ENCODE peak calls at places on chromosomes 1 and 21, in six cellular contexts. F is amygdala, H is NCI-H460, X is kidney tubule cell, N is cardiac muscle cell, Y is suprapubic skin. D is an unnamed sample.

GRCh38 chr1:8567146-8567545 is 249.2 kb downstream of the SLC45A1 start:
- DNase-seq in F (no peak), H (no peak), X (no peak), N (no peak), Y (no peak), D (peak; percentile 52)

GRCh38 chr1:221488531-221488930 is 253.4 kb downstream of the DUSP10 start:
- DNase-seq in F (no peak), H (no peak), X (no peak), N (no peak), Y (no peak), D (peak; percentile 61)

GRCh38 chr21:17802568-17802967 is 16.6 kb downstream of the C21orf91 start:
- DNase-seq in F (no peak), H (no peak), X (peak; percentile 86), N (peak; percentile 22), Y (no peak), D (no peak)

GRCh38 chr1:166698771-166699170 is 140.5 kb upstream of the POGK start:
- DNase-seq in F (no peak), H (no peak), X (no peak), N (no peak), Y (no peak), D (no peak)

GRCh38 chr21:33021667-33022066 is 4.1 kb upstream of the OLIG2 start:
- DNase-seq in F (no peak), H (no peak), X (no peak), N (no peak), Y (no peak), D (peak; percentile 8)

GRCh38 chr1:162285149-162285561 is 91.5 kb downstream of the SPATA46 start:
- DNase-seq in F (no peak), H (no peak), X (peak; percentile 60), N (peak; percentile 37), Y (peak; percentile 63), D (peak; percentile 76)

GRCh38 chr1:117587479-117588356 is 18.1 kb upstream of the TENT5C start:
- DNase-seq in F (no peak), H (no peak), X (no peak), N (no peak), Y (peak; percentile 40), D (no peak)

GRCh38 chr21:43978060-43978459 is 34.0 kb upstream of the TRAPPC10 start:
- DNase-seq in F (no peak), H (no peak), X (no peak), N (no peak), Y (no peak), D (no peak)

GRCh38 chr1:64616039-64616438 is 128.8 kb upstream of the RAVER2 start:
- DNase-seq in F (no peak), H (no peak), X (no peak), N (no peak), Y (no peak), D (no peak)

GRCh38 chr1:235329139-235329808 is 904 bp downstream of the GGPS1 start:
- DNase-seq in F (peak; percentile 52), H (peak; percentile 33), X (peak; percentile 57), N (no peak), Y (no peak), D (peak; percentile 75)

GRCh38 chr1:160371346-160371631 is 4.4 kb downstream of the NHLH1 start:
- DNase-seq in F (no peak), H (no peak), X (no peak), N (no peak), Y (no peak), D (no peak)

GRCh38 chr1:37288900-37289299 is 185.5 kb upstream of the ZC3H12A start:
- DNase-seq in F (no peak), H (no peak), X (no peak), N (no peak), Y (no peak), D (no peak)

GRCh38 chr21:31218830-31219608 is 125.0 kb downstream of the TIAM1 start:
- DNase-seq in F (no peak), H (no peak), X (peak; percentile 36), N (peak; percentile 47), Y (peak; percentile 89), D (no peak)

GRCh38 chr1:223010552-223011229 is 132.4 kb downstream of the TLR5 start:
- DNase-seq in F (no peak), H (no peak), X (peak; percentile 21), N (peak; percentile 46), Y (no peak), D (no peak)

GRCh38 chr1:11748294-11749202 is 12.6 kb downstream of the AGTRAP start:
- DNase-seq in F (no peak), H (no peak), X (no peak), N (no peak), Y (no peak), D (no peak)

GRCh38 chr21:44761011-44761729 is 40.5 kb downstream of the UBE2G2 start:
- DNase-seq in F (no peak), H (peak; percentile 2), X (peak; percentile 30), N (no peak), Y (no peak), D (peak; percentile 79)

GRCh38 chr1:205632374-205633169 is 761 bp upstream of the ELK4 start:
- DNase-seq in F (no peak), H (no peak), X (peak; percentile 34), N (no peak), Y (no peak), D (peak; percentile 31)

GRCh38 chr1:91732991-91733390 is 153.0 kb downstream of the TGFBR3 start:
- DNase-seq in F (no peak), H (no peak), X (no peak), N (no peak), Y (no peak), D (no peak)

GRCh38 chr1:8443558-8444194 is 125.8 kb downstream of the SLC45A1 start:
- DNase-seq in F (no peak), H (no peak), X (no peak), N (peak; percentile 50), Y (no peak), D (no peak)

GRCh38 chr1:117210831-117211261 is at the start of gene VTCN1:
- DNase-seq in F (no peak), H (no peak), X (peak; percentile 95), N (no peak), Y (no peak), D (peak; percentile 34)

GRCh38 chr1:7702365-7702764 is 68.7 kb upstream of the VAMP3 start:
- DNase-seq in F (no peak), H (no peak), X (no peak), N (no peak), Y (no peak), D (peak; percentile 51)

GRCh38 chr1:40824591-40825429 is 37.4 kb downstream of the CITED4 start:
- DNase-seq in F (no peak), H (no peak), X (no peak), N (peak; percentile 57), Y (no peak), D (no peak)

GRCh38 chr1:153548722-153549695 is at the start of gene S100A3:
- DNase-seq in F (no peak), H (peak; percentile 64), X (peak; percentile 91), N (peak; percentile 90), Y (peak; percentile 92), D (peak; percentile 19)

GRCh38 chr21:38439957-38440356 is 58.3 kb downstream of the ERG start:
- DNase-seq in F (no peak), H (no peak), X (no peak), N (no peak), Y (no peak), D (no peak)

GRCh38 chr21:25750085-25750484 is 15.3 kb downstream of the GABPA start:
- DNase-seq in F (no peak), H (no peak), X (no peak), N (no peak), Y (no peak), D (no peak)

GRCh38 chr1:52867060-52867845 is 24.7 kb downstream of the ZYG11A start:
- DNase-seq in F (no peak), H (no peak), X (no peak), N (no peak), Y (no peak), D (peak; percentile 43)

GRCh38 chr1:214280386-214281029 is 451 bp upstream of the SMYD2 start:
- DNase-seq in F (no peak), H (no peak), X (peak; percentile 82), N (peak; percentile 65), Y (no peak), D (peak; percentile 82)

GRCh38 chr1:199029401-199029800 is 390.6 kb downstream of the PTPRC start:
- DNase-seq in F (no peak), H (no peak), X (peak; percentile 81), N (peak; percentile 30), Y (no peak), D (no peak)

GRCh38 chr1:4176841-4177240 is 276.8 kb upstream of the C1orf174 start:
- DNase-seq in F (no peak), H (no peak), X (no peak), N (no peak), Y (no peak), D (no peak)

GRCh38 chr1:221712198-221712684 is 29.6 kb downstream of the DUSP10 start:
- DNase-seq in F (no peak), H (no peak), X (peak; percentile 85), N (peak; percentile 60), Y (no peak), D (peak; percentile 73)

GRCh38 chr1:17538428-17539130 is 919 bp upstream of the ARHGEF10L start:
- DNase-seq in F (peak; percentile 9), H (no peak), X (no peak), N (peak; percentile 23), Y (peak; percentile 83), D (peak; percentile 46)

GRCh38 chr1:172397221-172397620 is 23.3 kb upstream of the C1orf105 start:
- DNase-seq in F (no peak), H (no peak), X (peak; percentile 37), N (peak; percentile 65), Y (no peak), D (peak; percentile 6)

GRCh38 chr21:44337428-44337827 is 1.8 kb downstream of the CFAP410 start:
- DNase-seq in F (no peak), H (no peak), X (no peak), N (peak; percentile 17), Y (no peak), D (no peak)

GRCh38 chr1:39933956-39934941 is 20.7 kb upstream of the MFSD2A start:
- DNase-seq in F (no peak), H (peak; percentile 51), X (peak; percentile 88), N (peak; percentile 100), Y (peak; percentile 94), D (no peak)

GRCh38 chr1:23282967-23283366 is 61.1 kb downstream of the HNRNPR start:
- DNase-seq in F (no peak), H (peak; percentile 22), X (peak; percentile 35), N (peak; percentile 69), Y (no peak), D (no peak)

D was measured in DMS53.